ENCODE peak calls at places on chromosomes 6 and 20, in four cellular contexts. One of them, this sample, is unnamed.

GRCh38 chr6:148824291-148824690 is 77.5 kb downstream of the UST start:
- DNase-seq in aorta: no peak
- DNase-seq in foreskin fibroblast: no peak
- DNase-seq in uterus: no peak
- DNase-seq in this sample: no peak

GRCh38 chr20:58511364-58511763 is 3.8 kb downstream of the APCDD1L start:
- DNase-seq in aorta: no peak
- DNase-seq in uterus: no peak
- DNase-seq in foreskin fibroblast: peak; percentile 67
- DNase-seq in this sample: no peak

GRCh38 chr6:7974932-7975763 is 64.6 kb upstream of the TXNDC5 start:
- DNase-seq in aorta: peak; percentile 78
- DNase-seq in uterus: peak; percentile 96
- DNase-seq in foreskin fibroblast: peak; percentile 87
- DNase-seq in this sample: peak; percentile 69

GRCh38 chr6:44734886-44735630 is 347.6 kb downstream of the CDC5L start:
- DNase-seq in foreskin fibroblast: no peak
- DNase-seq in uterus: no peak
- DNase-seq in aorta: no peak
- DNase-seq in this sample: no peak

GRCh38 chr6:5522147-5522546 is 260.8 kb downstream of the FARS2 start:
- DNase-seq in aorta: no peak
- DNase-seq in uterus: no peak
- DNase-seq in foreskin fibroblast: no peak
- DNase-seq in this sample: no peak

GRCh38 chr6:33761922-33762629 is 15.4 kb upstream of the IP6K3 start:
- DNase-seq in uterus: peak; percentile 58
- DNase-seq in foreskin fibroblast: peak; percentile 84
- DNase-seq in aorta: peak; percentile 59
- DNase-seq in this sample: peak; percentile 80

GRCh38 chr6:35181933-35182612 is 31.7 kb upstream of the SCUBE3 start:
- DNase-seq in foreskin fibroblast: peak; percentile 92
- DNase-seq in uterus: peak; percentile 19
- DNase-seq in aorta: peak; percentile 88
- DNase-seq in this sample: peak; percentile 76

GRCh38 chr20:63740501-63741353 is 1.2 kb downstream of the SLC2A4RG start:
- DNase-seq in uterus: peak; percentile 96
- DNase-seq in aorta: peak; percentile 95
- DNase-seq in foreskin fibroblast: peak; percentile 97
- DNase-seq in this sample: peak; percentile 95

GRCh38 chr6:291148-291696 is 1.1 kb upstream of the DUSP22 start:
- DNase-seq in foreskin fibroblast: peak; percentile 18
- DNase-seq in uterus: no peak
- DNase-seq in aorta: no peak
- DNase-seq in this sample: no peak

GRCh38 chr20:44643154-44643519 is 8.4 kb downstream of the ADA start:
- DNase-seq in aorta: no peak
- DNase-seq in uterus: no peak
- DNase-seq in foreskin fibroblast: no peak
- DNase-seq in this sample: no peak

GRCh38 chr6:142569676-142570075 is 267.9 kb downstream of the ADGRG6 start:
- DNase-seq in aorta: no peak
- DNase-seq in uterus: no peak
- DNase-seq in foreskin fibroblast: no peak
- DNase-seq in this sample: no peak

GRCh38 chr6:34572585-34572984 is 16.5 kb upstream of the SPDEF start:
- DNase-seq in foreskin fibroblast: no peak
- DNase-seq in uterus: no peak
- DNase-seq in aorta: no peak
- DNase-seq in this sample: no peak

GRCh38 chr20:44598413-44599290 is 16.3 kb downstream of the PKIG start:
- DNase-seq in aorta: peak; percentile 74
- DNase-seq in foreskin fibroblast: no peak
- DNase-seq in uterus: peak; percentile 50
- DNase-seq in this sample: no peak

GRCh38 chr6:150720774-150721233 is 121.1 kb downstream of the PLEKHG1 start:
- DNase-seq in uterus: no peak
- DNase-seq in aorta: no peak
- DNase-seq in foreskin fibroblast: no peak
- DNase-seq in this sample: no peak

GRCh38 chr6:340991-341827 is 48.9 kb downstream of the DUSP22 start:
- DNase-seq in aorta: peak; percentile 70
- DNase-seq in uterus: no peak
- DNase-seq in foreskin fibroblast: no peak
- DNase-seq in this sample: peak; percentile 78

GRCh38 chr6:31763617-31763940 is 1.1 kb downstream of the SAPCD1 start:
- DNase-seq in aorta: no peak
- DNase-seq in uterus: no peak
- DNase-seq in foreskin fibroblast: peak; percentile 84
- DNase-seq in this sample: no peak

GRCh38 chr6:158783851-158784250 is 35.3 kb downstream of the EZR start:
- DNase-seq in foreskin fibroblast: no peak
- DNase-seq in aorta: no peak
- DNase-seq in uterus: no peak
- DNase-seq in this sample: no peak

GRCh38 chr6:158781692-158782373 is 37.3 kb downstream of the EZR start:
- DNase-seq in foreskin fibroblast: no peak
- DNase-seq in uterus: no peak
- DNase-seq in aorta: no peak
- DNase-seq in this sample: no peak

GRCh38 chr6:158783167-158783450 is 36.1 kb downstream of the EZR start:
- DNase-seq in uterus: no peak
- DNase-seq in aorta: no peak
- DNase-seq in foreskin fibroblast: no peak
- DNase-seq in this sample: no peak

GRCh38 chr6:158780963-158781691 is 38.0 kb downstream of the EZR start:
- DNase-seq in foreskin fibroblast: no peak
- DNase-seq in aorta: no peak
- DNase-seq in uterus: no peak
- DNase-seq in this sample: peak; percentile 73

DNA sequence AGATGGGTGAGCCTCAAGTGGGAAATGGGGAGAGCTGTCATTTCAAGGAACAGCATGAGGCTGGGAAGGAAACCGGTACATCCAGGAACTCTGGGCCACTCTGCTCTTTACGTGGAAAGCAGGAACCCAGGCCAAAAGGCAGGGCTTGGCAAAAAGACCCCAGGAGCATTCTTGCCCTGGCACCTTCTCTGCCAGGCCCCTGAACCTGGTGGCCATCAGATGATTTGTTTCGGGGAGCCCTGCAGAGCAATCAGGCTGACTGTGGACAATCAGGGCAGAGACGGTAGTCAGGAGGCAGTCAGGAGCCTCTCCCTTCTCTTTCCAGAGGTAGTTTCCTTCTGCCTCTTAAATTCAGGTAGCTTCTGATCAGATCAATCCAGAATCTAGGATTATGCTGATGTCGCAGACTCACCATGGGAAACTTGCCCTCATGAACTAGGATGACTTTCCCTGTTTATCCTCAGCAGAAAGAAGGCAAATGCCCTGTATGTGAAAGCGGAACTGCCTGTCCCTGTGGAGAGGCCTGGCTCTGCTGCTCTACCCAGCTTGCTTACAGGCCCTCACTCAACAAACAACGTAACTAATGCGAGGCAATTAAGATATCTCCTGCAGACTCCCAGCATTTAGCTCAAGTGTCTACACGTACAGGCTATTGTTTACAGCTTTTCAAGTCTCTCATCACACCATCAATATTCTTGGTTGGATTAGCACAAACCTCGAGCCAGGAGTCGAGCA is 36.6 kb downstream of the EZR start:
- DNase-seq in foreskin fibroblast: no peak
- DNase-seq in aorta: no peak
- DNase-seq in uterus: no peak
- DNase-seq in this sample: no peak
- H3K4me3 ChIP-seq in foreskin fibroblast: no peak overlapping the region
- H3K4me3 ChIP-seq in aorta: no peak overlapping the region
- H3K4me3 ChIP-seq in uterus: no peak overlapping the region
- H3K4me3 ChIP-seq in this sample: no peak overlapping the region

DNA sequence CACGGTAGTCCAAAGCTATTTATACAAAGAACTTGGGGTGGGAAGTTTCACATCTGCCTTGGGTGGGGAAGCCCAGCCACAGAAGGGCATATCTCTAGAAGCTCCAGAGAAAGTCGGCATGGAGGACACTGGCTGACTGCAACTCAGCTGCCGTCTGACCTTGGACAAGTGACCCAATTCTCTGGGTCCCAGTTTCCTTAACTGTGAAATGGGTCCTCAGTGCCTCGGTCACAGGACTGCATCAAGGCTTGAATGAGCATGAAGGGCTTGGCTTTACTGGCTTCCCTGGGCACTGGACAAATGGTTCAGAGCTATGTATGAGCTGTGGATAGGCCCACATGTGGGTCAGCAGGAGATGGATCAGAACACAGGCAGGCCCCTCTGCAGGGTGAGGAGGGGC is 58.6 kb downstream of the NOL4L start:
- DNase-seq in uterus: no peak
- DNase-seq in aorta: peak; percentile 4
- DNase-seq in foreskin fibroblast: no peak
- DNase-seq in this sample: no peak
- H3K4me3 ChIP-seq in uterus: no peak overlapping the region
- H3K4me3 ChIP-seq in aorta: no peak overlapping the region
- H3K4me3 ChIP-seq in foreskin fibroblast: no peak overlapping the region
- H3K4me3 ChIP-seq in this sample: no peak overlapping the region

GRCh38 chr6:159093608-159094443 is 49.0 kb upstream of the TAGAP start:
- DNase-seq in aorta: no peak
- DNase-seq in foreskin fibroblast: no peak
- DNase-seq in uterus: no peak
- DNase-seq in this sample: no peak
- H3K4me3 ChIP-seq in aorta: no peak overlapping the region
- H3K4me3 ChIP-seq in foreskin fibroblast: no peak overlapping the region
- H3K4me3 ChIP-seq in uterus: no peak overlapping the region
- H3K4me3 ChIP-seq in this sample: no peak overlapping the region

GRCh38 chr6:43037706-43038105 is 15.9 kb downstream of the CUL7 start:
- DNase-seq in foreskin fibroblast: no peak
- DNase-seq in uterus: no peak
- DNase-seq in aorta: no peak
- DNase-seq in this sample: no peak

GRCh38 chr6:43037197-43037596 is 15.8 kb downstream of the RRP36 start:
- DNase-seq in uterus: no peak
- DNase-seq in aorta: no peak
- DNase-seq in foreskin fibroblast: no peak
- DNase-seq in this sample: no peak

GRCh38 chr6:43033874-43034273 is 12.5 kb downstream of the RRP36 start:
- DNase-seq in foreskin fibroblast: no peak
- DNase-seq in uterus: no peak
- DNase-seq in aorta: no peak
- DNase-seq in this sample: no peak

GRCh38 chr6:43036712-43037111 is 15.3 kb downstream of the RRP36 start:
- DNase-seq in foreskin fibroblast: no peak
- DNase-seq in uterus: no peak
- DNase-seq in aorta: no peak
- DNase-seq in this sample: no peak

DNA sequence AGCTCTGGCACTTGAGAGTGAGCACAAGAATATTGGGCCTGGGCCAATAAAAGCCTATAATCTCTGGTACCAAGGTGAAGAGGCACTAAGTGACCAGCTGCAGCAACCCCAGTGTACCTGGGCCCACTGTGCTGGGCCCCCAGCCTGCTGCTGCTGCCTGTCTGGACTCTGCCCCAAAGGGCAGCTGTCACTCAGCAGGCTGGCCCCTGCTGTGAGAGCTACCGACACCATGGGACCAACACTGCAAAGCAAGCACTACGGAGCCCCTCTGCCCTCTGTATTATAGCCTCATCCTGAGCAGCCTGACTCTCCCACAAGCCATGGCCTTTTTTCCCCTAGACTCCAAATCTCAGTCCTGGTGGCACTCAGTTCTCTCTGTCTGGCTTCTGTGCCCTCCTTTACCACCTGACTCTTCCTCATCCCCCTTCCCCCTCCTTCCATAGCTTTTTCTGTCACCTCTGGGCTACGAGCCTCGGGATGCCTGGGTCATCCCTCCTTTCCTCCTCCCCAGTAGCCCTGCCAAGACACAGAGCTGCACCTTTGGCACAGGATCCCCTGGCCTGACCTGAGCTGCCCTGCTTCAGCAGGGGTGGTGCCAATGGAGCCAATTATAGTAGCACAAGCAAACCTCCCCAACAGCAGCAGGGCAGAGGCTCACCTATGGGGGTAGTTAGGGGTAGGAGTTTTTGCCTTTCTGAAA is 14.2 kb downstream of the RRP36 start:
- DNase-seq in foreskin fibroblast: no peak
- DNase-seq in uterus: no peak
- DNase-seq in aorta: no peak
- DNase-seq in this sample: no peak
- H3K4me3 ChIP-seq in foreskin fibroblast: no peak overlapping the region
- H3K4me3 ChIP-seq in uterus: no peak overlapping the region
- H3K4me3 ChIP-seq in aorta: no peak overlapping the region
- H3K4me3 ChIP-seq in this sample: no peak overlapping the region

GRCh38 chr6:158642097-158642601 is 2.4 kb downstream of the DYNLT1 start:
- DNase-seq in uterus: no peak
- DNase-seq in aorta: no peak
- DNase-seq in foreskin fibroblast: peak; percentile 75
- DNase-seq in this sample: peak; percentile 60
- H3K4me3 ChIP-seq in uterus: no peak overlapping the region
- H3K4me3 ChIP-seq in aorta: no peak overlapping the region
- H3K4me3 ChIP-seq in foreskin fibroblast: no peak overlapping the region
- H3K4me3 ChIP-seq in this sample: peak overlapping the region; percentile 98

GRCh38 chr6:169867751-169868191 is 116.3 kb downstream of the ERMARD start:
- DNase-seq in foreskin fibroblast: no peak
- DNase-seq in aorta: no peak
- DNase-seq in uterus: no peak
- DNase-seq in this sample: no peak
- H3K4me3 ChIP-seq in foreskin fibroblast: no peak overlapping the region
- H3K4me3 ChIP-seq in aorta: no peak overlapping the region
- H3K4me3 ChIP-seq in uterus: no peak overlapping the region
- H3K4me3 ChIP-seq in this sample: no peak overlapping the region

DNA sequence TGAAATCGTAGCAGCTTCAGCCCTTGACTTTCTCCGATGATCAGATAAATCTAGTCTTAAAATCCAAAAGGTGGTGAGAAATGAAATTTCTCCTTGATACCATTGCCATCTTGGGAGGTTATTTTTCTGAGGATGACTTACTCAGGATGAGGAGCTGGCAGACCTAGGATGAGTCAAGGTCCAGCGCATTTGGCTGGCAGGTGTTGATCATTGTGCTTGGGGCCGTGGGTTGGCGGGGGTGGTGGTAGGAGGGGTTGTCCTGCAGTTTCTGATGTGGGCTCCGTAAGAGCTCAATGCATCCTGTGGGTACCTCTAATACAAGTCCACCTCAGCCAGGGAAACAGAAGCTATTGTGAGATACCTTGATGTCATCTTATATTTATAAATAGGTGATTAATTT is 148.3 kb upstream of the SCGN start:
- DNase-seq in foreskin fibroblast: no peak
- DNase-seq in uterus: no peak
- DNase-seq in aorta: no peak
- DNase-seq in this sample: no peak
- H3K4me3 ChIP-seq in foreskin fibroblast: no peak overlapping the region
- H3K4me3 ChIP-seq in uterus: no peak overlapping the region
- H3K4me3 ChIP-seq in aorta: no peak overlapping the region
- H3K4me3 ChIP-seq in this sample: no peak overlapping the region